ENCODE peak calls at places on chromosomes 2 and 18, in ten cellular contexts. C, Y, O, B, V, G, L, S, Z and Q are unnamed samples.

GRCh38 chr2:11683486-11683885 is 13.5 kb upstream of the NTSR2 start:
- DNase-seq in C (no peak), Y (no peak), O (no peak), B (no peak), V (no peak), G (no peak), L (no peak), S (no peak), Z (no peak), Q (no peak)

GRCh38 chr2:190088917-190089316 is 26.4 kb upstream of the MSTN start:
- DNase-seq in C (peak; percentile 87), Y (no peak), O (peak; percentile 62), B (peak; percentile 18), V (peak; percentile 19), G (peak; percentile 28), L (peak; percentile 55), S (peak; percentile 82), Z (peak; percentile 1), Q (peak; percentile 32)

GRCh38 chr18:59764281-59764680 is 67.1 kb upstream of the CCBE1 start:
- DNase-seq in C (no peak), Y (no peak), O (no peak), B (no peak), V (no peak), G (no peak), L (no peak), S (no peak), Z (no peak), Q (no peak)

GRCh38 chr2:109347626-109348025 is 218.6 kb downstream of the SH3RF3 start:
- DNase-seq in C (no peak), Y (no peak), O (no peak), B (no peak), V (no peak), G (no peak), L (no peak), S (no peak), Z (no peak), Q (no peak)

GRCh38 chr2:102291221-102292075 is 19.9 kb upstream of the IL1RL1 start:
- DNase-seq in C (no peak), Y (no peak), O (peak; percentile 31), B (no peak), V (no peak), G (no peak), L (no peak), S (no peak), Z (no peak), Q (no peak)

GRCh38 chr2:61460168-61460567 is 10.7 kb downstream of the USP34 start:
- DNase-seq in C (peak; percentile 80), Y (no peak), O (no peak), B (no peak), V (no peak), G (peak; percentile 46), L (no peak), S (peak; percentile 74), Z (no peak), Q (peak; percentile 39)

GRCh38 chr2:47891369-47892337 is 14.6 kb downstream of the FBXO11 start:
- DNase-seq in C (peak; percentile 72), Y (no peak), O (no peak), B (no peak), V (no peak), G (no peak), L (no peak), S (peak; percentile 40), Z (no peak), Q (no peak)

GRCh38 chr2:176414641-176415040 is 145.4 kb downstream of the MTX2 start:
- DNase-seq in C (peak; percentile 6), Y (no peak), O (no peak), B (no peak), V (no peak), G (no peak), L (no peak), S (peak; percentile 26), Z (no peak), Q (no peak)

GRCh38 chr2:8597526-8598225 is 84.2 kb upstream of the ID2 start:
- DNase-seq in C (no peak), Y (peak; percentile 54), O (no peak), B (no peak), V (no peak), G (no peak), L (no peak), S (no peak), Z (no peak), Q (no peak)

GRCh38 chr2:128661289-128661688 is 342.6 kb upstream of the HS6ST1 start:
- DNase-seq in C (no peak), Y (peak; percentile 59), O (no peak), B (no peak), V (no peak), G (no peak), L (no peak), S (no peak), Z (no peak), Q (no peak)

GRCh38 chr2:128973566-128973965 is 654.9 kb upstream of the HS6ST1 start:
- DNase-seq in C (no peak), Y (no peak), O (no peak), B (no peak), V (no peak), G (no peak), L (no peak), S (no peak), Z (no peak), Q (no peak)

GRCh38 chr2:238082858-238083257 is 17.3 kb upstream of the ESPNL start:
- DNase-seq in C (no peak), Y (no peak), O (no peak), B (no peak), V (no peak), G (no peak), L (no peak), S (no peak), Z (no peak), Q (no peak)

GRCh38 chr2:105383456-105383855 is 15.4 kb downstream of the FHL2 start:
- DNase-seq in C (no peak), Y (no peak), O (no peak), B (no peak), V (no peak), G (no peak), L (no peak), S (no peak), Z (no peak), Q (no peak)

GRCh38 chr2:100742884-100743283 is 77.1 kb upstream of the NPAS2 start:
- DNase-seq in C (peak; percentile 98), Y (no peak), O (no peak), B (no peak), V (no peak), G (peak; percentile 87), L (no peak), S (peak; percentile 92), Z (no peak), Q (peak; percentile 54)